ENCODE peak calls at places on chromosomes 11 and 22, in six cellular contexts. L is mesothelial cell of epicardium, I is cardiac septum, E is T-cell, N is Right ventricle myocardium superior, Q is osteocyte. V is an unnamed sample.
A peak's percentile ranks its signal among the peaks of the same experiment; 100 is the strongest.

GRCh38 chr11:9953994-9954626 is 290.2 kb downstream of the SWAP70 start:
- DNase-seq in I (no peak), L (no peak), Q (no peak), E (no peak), N (no peak), V (no peak)

GRCh38 chr11:78022397-78023396 is at the start of gene KCTD14:
- DNase-seq in N (peak; percentile 47), I (no peak), Q (no peak), L (peak; percentile 40), E (no peak), V (peak; percentile 93)

GRCh38 chr11:78192911-78193341 is 4.2 kb downstream of the USP35 start:
- DNase-seq in I (peak; percentile 9), N (no peak), E (no peak), Q (no peak), L (no peak), V (no peak)

GRCh38 chr11:14413307-14414072 is 54.5 kb upstream of the RRAS2 start:
- DNase-seq in Q (no peak), N (peak; percentile 54), I (no peak), L (no peak), E (no peak), V (no peak)

GRCh38 chr22:38406617-38407016 is 48.4 kb downstream of the KCNJ4 start:
- DNase-seq in I (no peak), N (no peak), Q (no peak), E (no peak), L (no peak), V (no peak)

GRCh38 chr11:9982127-9982795 is 311.8 kb downstream of the SBF2 start:
- DNase-seq in L (no peak), E (no peak), Q (no peak), I (no peak), N (no peak), V (no peak)

GRCh38 chr22:20591660-20592310 is 84.4 kb downstream of the MED15 start:
- DNase-seq in E (no peak), L (no peak), N (peak; percentile 30), I (no peak), Q (no peak), V (no peak)

GRCh38 chr11:113189909-113190667 is 124.3 kb upstream of the TTC12 start:
- DNase-seq in N (peak; percentile 74), I (no peak), Q (no peak), E (no peak), L (no peak), V (no peak)

GRCh38 chr22:49689255-49689770 is 138.4 kb downstream of the BRD1 start:
- DNase-seq in N (no peak), Q (peak; percentile 63), I (no peak), L (no peak), E (no peak), V (no peak)

GRCh38 chr11:120540744-120541143 is 29.2 kb downstream of the GRIK4 start:
- DNase-seq in I (no peak), E (no peak), N (no peak), L (no peak), Q (no peak), V (no peak)

GRCh38 chr11:103433380-103433779 is 324.2 kb downstream of the DYNC2H1 start:
- DNase-seq in N (no peak), E (no peak), L (no peak), I (no peak), Q (no peak), V (no peak)

GRCh38 chr11:95266751-95267374 is 35.9 kb upstream of the SESN3 start:
- DNase-seq in I (no peak), L (no peak), E (no peak), N (no peak), Q (no peak), V (no peak)

GRCh38 chr22:22378446-22379415 is 129.8 kb downstream of the ZNF280B start:
- DNase-seq in Q (peak; percentile 66), L (no peak), N (no peak), E (no peak), I (no peak), V (no peak)

GRCh38 chr22:20009018-20009482 is 7.6 kb downstream of the ARVCF start:
- DNase-seq in N (peak; percentile 29), I (no peak), E (no peak), Q (no peak), L (no peak), V (no peak)